ENCODE peak calls at places on chromosomes 11 and 22, in seven cellular contexts. E is PC-9; S is mucosa of descending colon; K is fibroblast of lung; X is kidney epithelial cell; P is Jurkat, Clone E6-1; D is fibroblast of mammary gland. Y is an unnamed sample.

GRCh38 chr11:99260696-99261095 is 239.9 kb downstream of the CNTN5 start:
- DNase-seq in E (no peak), S (no peak), K (no peak), X (no peak), P (no peak), D (no peak), Y (no peak)

GRCh38 chr11:72038491-72038890 is 39.8 kb downstream of the IL18BP start:
- DNase-seq in E (no peak), S (peak; percentile 64), K (peak; percentile 89), X (no peak), P (no peak), D (peak; percentile 81), Y (no peak)

GRCh38 chr11:20451568-20451967 is 64.1 kb downstream of the PRMT3 start:
- DNase-seq in E (no peak), S (no peak), K (no peak), X (no peak), P (no peak), D (peak; percentile 66), Y (no peak)

GRCh38 chr11:26936109-26936508 is 57.8 kb upstream of the FIBIN start:
- DNase-seq in E (no peak), S (no peak), K (no peak), X (no peak), P (no peak), D (no peak), Y (no peak)

GRCh38 chr22:41782316-41782715 is 18.2 kb upstream of the CCDC134 start:
- DNase-seq in E (no peak), S (peak; percentile 15), K (no peak), X (no peak), P (no peak), D (no peak), Y (no peak)

GRCh38 chr11:73469401-73469800 is 93.2 kb downstream of the RELT start:
- DNase-seq in E (no peak), S (no peak), K (peak; percentile 8), X (no peak), P (no peak), D (no peak), Y (no peak)

GRCh38 chr11:43404836-43405479 is 46.2 kb downstream of the TTC17 start:
- DNase-seq in E (no peak), S (no peak), K (no peak), X (no peak), P (no peak), D (no peak), Y (no peak)

GRCh38 chr11:63763506-63764200 is 4.9 kb downstream of the ZFTA start:
- DNase-seq in E (no peak), S (no peak), K (peak; percentile 18), X (no peak), P (no peak), D (peak; percentile 59), Y (no peak)

GRCh38 chr11:129720156-129720555 is 95.5 kb upstream of the TMEM45B start:
- DNase-seq in E (no peak), S (no peak), K (no peak), X (no peak), P (no peak), D (no peak), Y (no peak)

GRCh38 chr22:45904236-45904635 is 72.7 kb downstream of the WNT7B start:
- DNase-seq in E (no peak), S (no peak), K (no peak), X (no peak), P (no peak), D (no peak), Y (no peak)

GRCh38 chr11:78715639-78716311 is 141.1 kb upstream of the NARS2 start:
- DNase-seq in E (peak; percentile 57), S (peak; percentile 82), K (peak; percentile 63), X (peak; percentile 89), P (peak; percentile 37), D (peak; percentile 73), Y (no peak)

GRCh38 chr22:26443901-26444300 is 14.8 kb downstream of the ASPHD2 start:
- DNase-seq in E (no peak), S (no peak), K (no peak), X (no peak), P (no peak), D (no peak), Y (no peak)

GRCh38 chr22:26444777-26445176 is 15.7 kb downstream of the ASPHD2 start:
- DNase-seq in E (no peak), S (no peak), K (no peak), X (no peak), P (no peak), D (no peak), Y (no peak)

GRCh38 chr22:26445577-26446275 is 16.7 kb downstream of the ASPHD2 start:
- DNase-seq in E (no peak), S (no peak), K (no peak), X (no peak), P (no peak), D (no peak), Y (no peak)

GRCh38 chr22:26439559-26439958 is 10.5 kb downstream of the ASPHD2 start:
- DNase-seq in E (no peak), S (no peak), K (no peak), X (no peak), P (no peak), D (no peak), Y (no peak)

DNA sequence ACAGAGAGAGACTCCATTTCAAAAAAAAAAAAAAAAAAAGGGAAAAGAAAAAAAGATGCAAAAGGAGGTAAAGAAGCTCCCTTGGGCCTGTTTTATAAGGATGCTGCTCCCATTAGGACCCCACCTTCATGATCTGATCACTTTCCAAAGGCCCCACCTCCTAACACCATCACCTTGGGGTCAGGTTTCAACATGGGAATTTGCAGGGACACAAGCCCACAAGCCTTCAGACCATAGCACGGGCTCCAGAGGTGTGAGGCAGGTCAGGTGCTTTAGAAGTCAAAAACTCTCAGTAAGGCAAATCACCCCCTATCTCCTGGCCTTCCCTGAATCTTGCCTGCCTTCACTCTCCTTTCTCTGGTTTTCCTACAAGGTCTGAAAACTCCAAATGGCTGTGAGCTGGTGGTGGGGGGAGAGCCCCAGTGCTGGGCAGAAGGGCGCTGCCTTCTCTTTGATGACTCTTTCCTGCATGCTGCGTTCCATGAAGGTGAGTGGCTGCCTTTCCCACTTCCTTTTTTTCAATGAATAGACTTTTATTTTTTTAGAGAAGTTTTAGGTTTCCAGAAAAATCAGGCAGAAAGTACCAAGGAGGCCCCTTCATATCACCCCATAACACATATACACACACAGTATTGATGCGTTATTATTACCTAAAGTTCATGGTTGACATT is 13.2 kb downstream of the ASPHD2 start:
- DNase-seq in E (no peak), S (no peak), K (no peak), X (no peak), P (no peak), D (no peak), Y (no peak)
- H3K4me3 ChIP-seq in E (no peak overlapping the region), S (no peak overlapping the region), K (no peak overlapping the region), X (no peak overlapping the region), P (no peak overlapping the region), D (no peak overlapping the region), Y (no peak overlapping the region)

DNA sequence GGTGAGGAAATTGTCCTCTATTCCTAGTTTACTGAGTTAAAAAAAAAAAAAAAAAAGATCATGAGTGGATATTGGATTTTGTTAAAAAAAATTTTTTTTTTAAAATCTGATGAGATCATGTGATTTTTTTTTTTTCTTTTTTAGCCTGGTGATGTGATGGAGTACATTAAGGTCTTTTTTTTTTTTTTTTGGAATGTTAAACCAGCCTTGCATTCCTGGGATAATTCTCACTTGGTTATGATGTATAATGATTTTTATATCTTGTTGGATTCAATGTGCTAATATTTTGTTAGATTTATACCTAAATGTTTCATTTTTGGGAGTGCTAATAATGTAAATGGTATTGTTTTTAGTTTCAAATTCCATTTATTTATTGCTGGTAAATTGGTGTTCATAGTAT is 43.3 kb downstream of the DDX10 start:
- DNase-seq in E (no peak), S (no peak), K (no peak), X (no peak), P (no peak), D (no peak), Y (no peak)
- H3K4me3 ChIP-seq in E (no peak overlapping the region), S (no peak overlapping the region), K (no peak overlapping the region), X (no peak overlapping the region), P (no peak overlapping the region), D (no peak overlapping the region), Y (no peak overlapping the region)

GRCh38 chr22:19194751-19195536 is 16.4 kb upstream of the SLC25A1 start:
- DNase-seq in E (no peak), S (no peak), K (no peak), X (no peak), P (no peak), D (no peak), Y (no peak)

GRCh38 chr22:19197997-19198865 is 19.7 kb upstream of the SLC25A1 start:
- DNase-seq in E (no peak), S (no peak), K (no peak), X (no peak), P (no peak), D (no peak), Y (no peak)

GRCh38 chr22:19195796-19196731 is 17.5 kb upstream of the SLC25A1 start:
- DNase-seq in E (no peak), S (no peak), K (no peak), X (no peak), P (no peak), D (no peak), Y (no peak)

GRCh38 chr22:19196841-19197612 is 18.5 kb upstream of the SLC25A1 start:
- DNase-seq in E (no peak), S (no peak), K (no peak), X (no peak), P (no peak), D (no peak), Y (no peak)

DNA sequence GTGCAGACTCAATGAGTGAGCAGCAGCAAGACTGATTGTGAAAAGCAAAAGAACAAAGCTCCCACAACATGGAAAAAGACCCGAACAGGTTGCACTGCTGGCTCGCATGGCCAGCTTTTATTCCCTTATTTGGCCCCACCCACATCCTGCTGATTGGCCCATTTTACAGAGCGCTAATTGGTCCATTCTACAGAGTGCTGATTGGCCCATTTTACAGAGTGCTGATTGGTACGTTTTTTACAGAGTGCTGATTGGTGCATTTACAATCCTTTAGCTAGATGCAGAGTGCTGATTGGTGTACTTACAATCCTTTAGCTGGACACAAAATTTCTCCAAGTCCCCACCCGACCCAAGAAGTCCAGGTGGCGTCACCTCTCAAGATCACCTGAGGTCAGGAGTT is 15.3 kb upstream of the SLC25A1 start:
- DNase-seq in E (no peak), S (no peak), K (no peak), X (no peak), P (no peak), D (no peak), Y (no peak)
- H3K4me3 ChIP-seq in E (no peak overlapping the region), S (no peak overlapping the region), K (no peak overlapping the region), X (no peak overlapping the region), P (no peak overlapping the region), D (no peak overlapping the region), Y (no peak overlapping the region)

GRCh38 chr22:20464912-20465758 is 27.5 kb upstream of the SCARF2 start:
- DNase-seq in E (no peak), S (no peak), K (no peak), X (no peak), P (no peak), D (no peak), Y (no peak)

GRCh38 chr22:20465759-20466077 is 28.1 kb upstream of the SCARF2 start:
- DNase-seq in E (no peak), S (no peak), K (no peak), X (no peak), P (no peak), D (no peak), Y (no peak)

GRCh38 chr22:20464096-20464614 is 26.5 kb upstream of the SCARF2 start:
- DNase-seq in E (no peak), S (no peak), K (no peak), X (no peak), P (peak; percentile 20), D (no peak), Y (peak; percentile 83)

GRCh38 chr22:20466659-20467379 is 28.8 kb downstream of the KLHL22 start:
- DNase-seq in E (no peak), S (no peak), K (no peak), X (no peak), P (no peak), D (no peak), Y (no peak)

GRCh38 chr22:20463324-20464095 is 25.9 kb upstream of the SCARF2 start:
- DNase-seq in E (no peak), S (peak; percentile 32), K (no peak), X (no peak), P (peak; percentile 64), D (no peak), Y (peak; percentile 58)
- H3K4me3 ChIP-seq in E (no peak overlapping the region), S (no peak overlapping the region), K (no peak overlapping the region), X (no peak overlapping the region), P (no peak overlapping the region), D (no peak overlapping the region), Y (peak overlapping the region; percentile 34)